ENCODE peak calls at places on chromosomes 11 and 22, in seven cellular contexts. One of them, this sample, is unnamed.

GRCh38 chr22:44330727-44331660 is 18.2 kb upstream of the SHISAL1 start:
- DNase-seq in CD8-positive, alpha-beta memory T cell: no peak
- DNase-seq in Karpas-422: no peak
- DNase-seq in adrenal gland: no peak
- DNase-seq in uterus: no peak
- DNase-seq in H7: peak; percentile 94
- DNase-seq in PC-3: no peak
- DNase-seq in this sample: no peak

GRCh38 chr22:38230108-38230825 is 28.5 kb downstream of the MAFF start:
- DNase-seq in PC-3: peak; percentile 26
- DNase-seq in uterus: no peak
- DNase-seq in adrenal gland: peak; percentile 78
- DNase-seq in H7: peak; percentile 80
- DNase-seq in CD8-positive, alpha-beta memory T cell: peak; percentile 68
- DNase-seq in Karpas-422: peak; percentile 78
- DNase-seq in this sample: peak; percentile 39

GRCh38 chr11:59206635-59207034 is 6.1 kb downstream of the MPEG1 start:
- DNase-seq in PC-3: peak; percentile 75
- DNase-seq in H7: peak; percentile 57
- DNase-seq in adrenal gland: peak; percentile 84
- DNase-seq in CD8-positive, alpha-beta memory T cell: no peak
- DNase-seq in uterus: no peak
- DNase-seq in Karpas-422: peak; percentile 72
- DNase-seq in this sample: peak; percentile 17

GRCh38 chr11:72430743-72431570 is 3.4 kb downstream of the CLPB start:
- DNase-seq in Karpas-422: peak; percentile 85
- DNase-seq in uterus: no peak
- DNase-seq in H7: peak; percentile 79
- DNase-seq in CD8-positive, alpha-beta memory T cell: no peak
- DNase-seq in adrenal gland: peak; percentile 74
- DNase-seq in PC-3: peak; percentile 68
- DNase-seq in this sample: peak; percentile 47

GRCh38 chr22:23787600-23787896 is 782 bp downstream of the SMARCB1 start:
- DNase-seq in uterus: no peak
- DNase-seq in PC-3: no peak
- DNase-seq in adrenal gland: no peak
- DNase-seq in H7: no peak
- DNase-seq in CD8-positive, alpha-beta memory T cell: no peak
- DNase-seq in Karpas-422: no peak
- DNase-seq in this sample: no peak

GRCh38 chr22:39446239-39446721 is 10.5 kb upstream of the MGAT3 start:
- DNase-seq in Karpas-422: peak; percentile 92
- DNase-seq in adrenal gland: no peak
- DNase-seq in uterus: no peak
- DNase-seq in CD8-positive, alpha-beta memory T cell: peak; percentile 40
- DNase-seq in PC-3: no peak
- DNase-seq in H7: peak; percentile 90
- DNase-seq in this sample: no peak

GRCh38 chr11:35380603-35381002 is 38.8 kb downstream of the SLC1A2 start:
- DNase-seq in H7: no peak
- DNase-seq in CD8-positive, alpha-beta memory T cell: no peak
- DNase-seq in Karpas-422: no peak
- DNase-seq in PC-3: no peak
- DNase-seq in uterus: no peak
- DNase-seq in adrenal gland: no peak
- DNase-seq in this sample: no peak

GRCh38 chr11:85845052-85845631 is 10.0 kb upstream of the CCDC83 start:
- DNase-seq in adrenal gland: no peak
- DNase-seq in uterus: no peak
- DNase-seq in Karpas-422: no peak
- DNase-seq in PC-3: peak; percentile 62
- DNase-seq in CD8-positive, alpha-beta memory T cell: no peak
- DNase-seq in H7: no peak
- DNase-seq in this sample: no peak

GRCh38 chr11:26839911-26840705 is 118.2 kb upstream of the SLC5A12 start:
- DNase-seq in adrenal gland: no peak
- DNase-seq in PC-3: no peak
- DNase-seq in CD8-positive, alpha-beta memory T cell: no peak
- DNase-seq in Karpas-422: no peak
- DNase-seq in uterus: no peak
- DNase-seq in H7: no peak
- DNase-seq in this sample: no peak

GRCh38 chr22:28172948-28173360 is 253.9 kb upstream of the PITPNB start:
- DNase-seq in adrenal gland: no peak
- DNase-seq in Karpas-422: no peak
- DNase-seq in H7: no peak
- DNase-seq in CD8-positive, alpha-beta memory T cell: no peak
- DNase-seq in uterus: no peak
- DNase-seq in PC-3: peak; percentile 55
- DNase-seq in this sample: peak; percentile 32

GRCh38 chr22:43681724-43682360 is 130.3 kb downstream of the EFCAB6 start:
- DNase-seq in Karpas-422: no peak
- DNase-seq in H7: no peak
- DNase-seq in adrenal gland: no peak
- DNase-seq in CD8-positive, alpha-beta memory T cell: no peak
- DNase-seq in uterus: no peak
- DNase-seq in PC-3: peak; percentile 43
- DNase-seq in this sample: no peak

GRCh38 chr22:40203568-40203967 is 25.8 kb downstream of the TNRC6B start:
- DNase-seq in Karpas-422: peak; percentile 68
- DNase-seq in uterus: no peak
- DNase-seq in CD8-positive, alpha-beta memory T cell: no peak
- DNase-seq in adrenal gland: peak; percentile 36
- DNase-seq in PC-3: no peak
- DNase-seq in H7: no peak
- DNase-seq in this sample: peak; percentile 53

GRCh38 chr11:69576069-69576782 is 64.7 kb upstream of the CCND1 start:
- DNase-seq in adrenal gland: peak; percentile 45
- DNase-seq in PC-3: no peak
- DNase-seq in H7: no peak
- DNase-seq in Karpas-422: no peak
- DNase-seq in uterus: no peak
- DNase-seq in CD8-positive, alpha-beta memory T cell: peak; percentile 33
- DNase-seq in this sample: no peak

GRCh38 chr11:96314326-96315050 is 28.5 kb downstream of the MAML2 start:
- DNase-seq in CD8-positive, alpha-beta memory T cell: no peak
- DNase-seq in H7: no peak
- DNase-seq in PC-3: peak; percentile 94
- DNase-seq in uterus: no peak
- DNase-seq in Karpas-422: no peak
- DNase-seq in adrenal gland: no peak
- DNase-seq in this sample: no peak

GRCh38 chr22:25746012-25746373 is 4.0 kb downstream of the MYO18B start:
- DNase-seq in Karpas-422: no peak
- DNase-seq in CD8-positive, alpha-beta memory T cell: no peak
- DNase-seq in H7: no peak
- DNase-seq in adrenal gland: no peak
- DNase-seq in PC-3: peak; percentile 3
- DNase-seq in uterus: no peak
- DNase-seq in this sample: no peak
- H3K4me3 ChIP-seq in Karpas-422: no peak overlapping the region
- H3K4me3 ChIP-seq in CD8-positive, alpha-beta memory T cell: no peak overlapping the region
- H3K4me3 ChIP-seq in H7: no peak overlapping the region
- H3K4me3 ChIP-seq in adrenal gland: no peak overlapping the region
- H3K4me3 ChIP-seq in PC-3: no peak overlapping the region
- H3K4me3 ChIP-seq in uterus: no peak overlapping the region
- H3K4me3 ChIP-seq in this sample: no peak overlapping the region

GRCh38 chr11:109034341-109034696 is 369.4 kb downstream of the DDX10 start:
- DNase-seq in H7: no peak
- DNase-seq in Karpas-422: no peak
- DNase-seq in adrenal gland: no peak
- DNase-seq in uterus: no peak
- DNase-seq in PC-3: no peak
- DNase-seq in CD8-positive, alpha-beta memory T cell: no peak
- DNase-seq in this sample: no peak

GRCh38 chr11:109029927-109030326 is 365.1 kb downstream of the DDX10 start:
- DNase-seq in uterus: no peak
- DNase-seq in CD8-positive, alpha-beta memory T cell: no peak
- DNase-seq in PC-3: no peak
- DNase-seq in Karpas-422: no peak
- DNase-seq in adrenal gland: no peak
- DNase-seq in H7: no peak
- DNase-seq in this sample: no peak

GRCh38 chr11:109035261-109035660 is 370.4 kb downstream of the DDX10 start:
- DNase-seq in H7: no peak
- DNase-seq in uterus: no peak
- DNase-seq in adrenal gland: no peak
- DNase-seq in PC-3: no peak
- DNase-seq in Karpas-422: no peak
- DNase-seq in CD8-positive, alpha-beta memory T cell: no peak
- DNase-seq in this sample: no peak

GRCh38 chr11:109036011-109036410 is 371.1 kb downstream of the DDX10 start:
- DNase-seq in H7: no peak
- DNase-seq in CD8-positive, alpha-beta memory T cell: no peak
- DNase-seq in adrenal gland: no peak
- DNase-seq in uterus: no peak
- DNase-seq in PC-3: no peak
- DNase-seq in Karpas-422: no peak
- DNase-seq in this sample: no peak

DNA sequence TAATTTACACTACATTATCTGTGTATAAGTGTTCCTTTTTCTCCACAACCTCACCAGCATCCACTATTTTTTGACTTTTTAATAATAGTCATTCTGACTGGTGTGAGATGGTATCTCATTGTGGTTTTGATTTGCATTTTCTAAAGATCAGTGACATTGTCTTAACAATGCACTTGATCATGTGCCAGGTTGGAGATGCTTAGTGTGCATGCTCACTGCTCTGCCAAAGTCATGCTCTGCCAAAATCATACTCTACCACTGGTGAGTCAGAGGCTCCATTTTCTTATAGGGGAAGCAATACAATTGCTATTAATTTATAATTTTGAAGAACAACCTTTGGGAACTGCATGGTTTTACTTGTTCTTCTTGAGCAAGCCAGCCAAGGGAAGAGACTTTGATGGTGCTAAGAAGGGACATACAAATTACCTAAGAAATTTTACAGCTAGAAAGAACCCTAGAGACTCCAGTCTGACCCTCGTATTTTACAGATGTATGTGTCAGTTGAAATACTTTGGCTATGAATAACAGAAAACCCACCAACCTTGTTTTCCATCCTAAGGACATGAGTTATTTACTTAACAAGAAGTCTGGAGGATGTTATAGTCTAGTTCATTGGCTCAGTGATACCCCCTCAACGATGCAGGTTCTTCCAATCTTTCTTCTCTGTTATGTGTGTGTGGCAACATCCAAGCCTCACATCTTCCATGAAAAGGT is 368.9 kb downstream of the DDX10 start:
- DNase-seq in uterus: no peak
- DNase-seq in Karpas-422: no peak
- DNase-seq in CD8-positive, alpha-beta memory T cell: no peak
- DNase-seq in H7: no peak
- DNase-seq in PC-3: peak; percentile 57
- DNase-seq in adrenal gland: peak; percentile 56
- DNase-seq in this sample: no peak
- H3K4me3 ChIP-seq in uterus: no peak overlapping the region
- H3K4me3 ChIP-seq in Karpas-422: no peak overlapping the region
- H3K4me3 ChIP-seq in CD8-positive, alpha-beta memory T cell: no peak overlapping the region
- H3K4me3 ChIP-seq in H7: no peak overlapping the region
- H3K4me3 ChIP-seq in PC-3: no peak overlapping the region
- H3K4me3 ChIP-seq in adrenal gland: no peak overlapping the region
- H3K4me3 ChIP-seq in this sample: no peak overlapping the region

DNA sequence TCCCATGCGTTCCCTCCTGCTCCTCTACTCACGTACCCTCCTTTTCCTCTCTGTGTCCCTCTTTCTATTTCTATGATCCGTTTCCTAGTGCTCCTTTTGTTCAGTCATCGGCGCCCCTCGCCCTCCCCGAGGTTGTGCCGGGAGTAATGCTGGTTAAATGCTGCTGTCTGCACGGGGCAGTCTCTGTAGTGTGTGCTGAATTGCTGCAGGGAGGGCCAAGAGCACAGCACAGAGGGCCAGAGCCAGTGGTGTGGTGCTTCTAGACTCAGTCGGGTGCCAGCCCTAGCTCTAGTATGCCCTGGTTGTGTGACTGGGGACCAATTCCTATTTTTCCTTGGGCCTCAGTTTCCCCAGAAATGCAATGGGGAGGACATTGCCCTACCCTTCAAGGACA is 98.3 kb downstream of the PKNOX2 start:
- DNase-seq in uterus: no peak
- DNase-seq in Karpas-422: no peak
- DNase-seq in CD8-positive, alpha-beta memory T cell: no peak
- DNase-seq in H7: no peak
- DNase-seq in PC-3: no peak
- DNase-seq in adrenal gland: no peak
- DNase-seq in this sample: no peak
- H3K4me3 ChIP-seq in uterus: no peak overlapping the region
- H3K4me3 ChIP-seq in Karpas-422: no peak overlapping the region
- H3K4me3 ChIP-seq in CD8-positive, alpha-beta memory T cell: no peak overlapping the region
- H3K4me3 ChIP-seq in H7: peak overlapping the region; percentile 9
- H3K4me3 ChIP-seq in PC-3: no peak overlapping the region
- H3K4me3 ChIP-seq in adrenal gland: no peak overlapping the region
- H3K4me3 ChIP-seq in this sample: no peak overlapping the region

GRCh38 chr11:19935507-19935906 is 222.9 kb downstream of the NAV2 start:
- DNase-seq in adrenal gland: no peak
- DNase-seq in uterus: no peak
- DNase-seq in H7: peak; percentile 64
- DNase-seq in PC-3: peak; percentile 64
- DNase-seq in CD8-positive, alpha-beta memory T cell: no peak
- DNase-seq in Karpas-422: no peak
- DNase-seq in this sample: no peak

GRCh38 chr11:19934828-19935259 is 222.2 kb downstream of the NAV2 start:
- DNase-seq in adrenal gland: no peak
- DNase-seq in CD8-positive, alpha-beta memory T cell: no peak
- DNase-seq in Karpas-422: no peak
- DNase-seq in PC-3: no peak
- DNase-seq in H7: no peak
- DNase-seq in uterus: no peak
- DNase-seq in this sample: no peak

GRCh38 chr11:19931768-19932369 is 219.2 kb downstream of the NAV2 start:
- DNase-seq in Karpas-422: no peak
- DNase-seq in uterus: no peak
- DNase-seq in CD8-positive, alpha-beta memory T cell: no peak
- DNase-seq in adrenal gland: no peak
- DNase-seq in PC-3: no peak
- DNase-seq in H7: no peak
- DNase-seq in this sample: no peak

GRCh38 chr11:19933132-19933735 is 220.6 kb downstream of the NAV2 start:
- DNase-seq in adrenal gland: no peak
- DNase-seq in CD8-positive, alpha-beta memory T cell: no peak
- DNase-seq in H7: no peak
- DNase-seq in uterus: no peak
- DNase-seq in PC-3: no peak
- DNase-seq in Karpas-422: no peak
- DNase-seq in this sample: no peak

GRCh38 chr11:19933801-19934488 is 221.3 kb downstream of the NAV2 start:
- DNase-seq in CD8-positive, alpha-beta memory T cell: no peak
- DNase-seq in uterus: no peak
- DNase-seq in H7: no peak
- DNase-seq in adrenal gland: no peak
- DNase-seq in PC-3: no peak
- DNase-seq in Karpas-422: no peak
- DNase-seq in this sample: no peak
- H3K4me3 ChIP-seq in CD8-positive, alpha-beta memory T cell: no peak overlapping the region
- H3K4me3 ChIP-seq in uterus: no peak overlapping the region
- H3K4me3 ChIP-seq in H7: no peak overlapping the region
- H3K4me3 ChIP-seq in adrenal gland: no peak overlapping the region
- H3K4me3 ChIP-seq in PC-3: no peak overlapping the region
- H3K4me3 ChIP-seq in Karpas-422: no peak overlapping the region
- H3K4me3 ChIP-seq in this sample: no peak overlapping the region

DNA sequence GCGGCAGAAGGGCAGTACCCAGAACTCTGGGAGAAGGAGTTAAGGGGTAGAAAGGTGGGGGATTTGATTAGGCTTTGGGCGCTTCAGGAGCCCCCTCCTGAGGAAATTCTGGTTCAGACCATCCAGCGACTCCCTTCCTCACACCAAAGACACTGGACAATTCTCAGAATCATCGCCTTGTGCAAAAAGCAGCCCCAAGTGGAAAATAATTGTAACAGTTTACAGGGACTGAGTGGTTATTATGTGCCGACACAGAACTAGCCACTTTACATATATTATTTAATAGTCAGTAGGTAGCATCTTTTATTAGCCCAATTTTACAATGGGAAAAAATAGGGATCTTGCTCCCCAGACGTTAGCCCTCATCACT is 667 bp upstream of the TRIM3 start:
- DNase-seq in uterus: no peak
- DNase-seq in PC-3: no peak
- DNase-seq in adrenal gland: no peak
- DNase-seq in CD8-positive, alpha-beta memory T cell: no peak
- DNase-seq in H7: no peak
- DNase-seq in Karpas-422: no peak
- DNase-seq in this sample: no peak
- H3K4me3 ChIP-seq in uterus: peak overlapping the region; percentile 86
- H3K4me3 ChIP-seq in PC-3: peak overlapping the region; percentile 69
- H3K4me3 ChIP-seq in adrenal gland: no peak overlapping the region
- H3K4me3 ChIP-seq in CD8-positive, alpha-beta memory T cell: peak overlapping the region; percentile 34
- H3K4me3 ChIP-seq in H7: peak overlapping the region; percentile 50
- H3K4me3 ChIP-seq in Karpas-422: peak overlapping the region; percentile 63
- H3K4me3 ChIP-seq in this sample: no peak overlapping the region